ENCODE peak calls at places on chromosomes 6 and 20, in eight cellular contexts. One of them, this sample, is unnamed.

GRCh38 chr6:86355271-86355670 is 582.1 kb upstream of the HTR1E start:
- DNase-seq in posterior vena cava: no peak
- DNase-seq in neural crest cell: no peak
- DNase-seq in left ventricle myocardium superior: no peak
- DNase-seq in WTC11: no peak
- DNase-seq in GM10248: no peak
- DNase-seq in NCI-H1105: no peak
- DNase-seq in myocyte: no peak
- DNase-seq in this sample: no peak

GRCh38 chr6:84458271-84458670 is 230.8 kb upstream of the CEP162 start:
- DNase-seq in posterior vena cava: no peak
- DNase-seq in neural crest cell: no peak
- DNase-seq in left ventricle myocardium superior: no peak
- DNase-seq in WTC11: no peak
- DNase-seq in GM10248: no peak
- DNase-seq in NCI-H1105: no peak
- DNase-seq in myocyte: no peak
- DNase-seq in this sample: no peak

GRCh38 chr6:157893238-157893637 is 70.2 kb downstream of the SNX9 start:
- DNase-seq in posterior vena cava: no peak
- DNase-seq in neural crest cell: no peak
- DNase-seq in left ventricle myocardium superior: no peak
- DNase-seq in WTC11: no peak
- DNase-seq in GM10248: no peak
- DNase-seq in NCI-H1105: no peak
- DNase-seq in myocyte: peak; percentile 41
- DNase-seq in this sample: no peak

GRCh38 chr6:17397764-17398194 is 4.4 kb downstream of the CAP2 start:
- DNase-seq in posterior vena cava: no peak
- DNase-seq in neural crest cell: no peak
- DNase-seq in left ventricle myocardium superior: no peak
- DNase-seq in WTC11: no peak
- DNase-seq in GM10248: no peak
- DNase-seq in NCI-H1105: no peak
- DNase-seq in myocyte: no peak
- DNase-seq in this sample: no peak

GRCh38 chr6:138310294-138310693 is 67.4 kb upstream of the SMIM28 start:
- DNase-seq in posterior vena cava: no peak
- DNase-seq in neural crest cell: no peak
- DNase-seq in left ventricle myocardium superior: no peak
- DNase-seq in WTC11: no peak
- DNase-seq in GM10248: no peak
- DNase-seq in NCI-H1105: peak; percentile 93
- DNase-seq in myocyte: no peak
- DNase-seq in this sample: no peak

GRCh38 chr6:50990750-50991446 is 172.2 kb downstream of the TFAP2B start:
- DNase-seq in posterior vena cava: no peak
- DNase-seq in neural crest cell: no peak
- DNase-seq in left ventricle myocardium superior: no peak
- DNase-seq in WTC11: no peak
- DNase-seq in GM10248: no peak
- DNase-seq in NCI-H1105: no peak
- DNase-seq in myocyte: no peak
- DNase-seq in this sample: no peak

GRCh38 chr20:56391596-56392281 is at the start of gene AURKA:
- DNase-seq in posterior vena cava: no peak
- DNase-seq in neural crest cell: no peak
- DNase-seq in left ventricle myocardium superior: no peak
- DNase-seq in WTC11: no peak
- DNase-seq in GM10248: no peak
- DNase-seq in NCI-H1105: no peak
- DNase-seq in myocyte: no peak
- DNase-seq in this sample: no peak

GRCh38 chr6:42627674-42628073 is 63.8 kb downstream of the UBR2 start:
- DNase-seq in posterior vena cava: no peak
- DNase-seq in neural crest cell: no peak
- DNase-seq in left ventricle myocardium superior: no peak
- DNase-seq in WTC11: no peak
- DNase-seq in GM10248: no peak
- DNase-seq in NCI-H1105: no peak
- DNase-seq in myocyte: peak; percentile 26
- DNase-seq in this sample: no peak

GRCh38 chr6:3744211-3744900 is 7.2 kb downstream of the PXDC1 start:
- DNase-seq in posterior vena cava: no peak
- DNase-seq in neural crest cell: no peak
- DNase-seq in left ventricle myocardium superior: no peak
- DNase-seq in WTC11: no peak
- DNase-seq in GM10248: no peak
- DNase-seq in NCI-H1105: no peak
- DNase-seq in myocyte: no peak
- DNase-seq in this sample: no peak

GRCh38 chr6:41608443-41609151 is 29.7 kb upstream of the MDFI start:
- DNase-seq in posterior vena cava: peak; percentile 43
- DNase-seq in neural crest cell: no peak
- DNase-seq in left ventricle myocardium superior: no peak
- DNase-seq in WTC11: no peak
- DNase-seq in GM10248: no peak
- DNase-seq in NCI-H1105: no peak
- DNase-seq in myocyte: no peak
- DNase-seq in this sample: no peak

GRCh38 chr6:1394591-1395463 is 5.5 kb downstream of the FOXF2 start:
- DNase-seq in posterior vena cava: no peak
- DNase-seq in neural crest cell: no peak
- DNase-seq in left ventricle myocardium superior: no peak
- DNase-seq in WTC11: no peak
- DNase-seq in GM10248: no peak
- DNase-seq in NCI-H1105: no peak
- DNase-seq in myocyte: no peak
- DNase-seq in this sample: no peak

GRCh38 chr6:46549155-46549554 is 57.9 kb upstream of the RCAN2 start:
- DNase-seq in posterior vena cava: no peak
- DNase-seq in neural crest cell: no peak
- DNase-seq in left ventricle myocardium superior: no peak
- DNase-seq in WTC11: no peak
- DNase-seq in GM10248: no peak
- DNase-seq in NCI-H1105: no peak
- DNase-seq in myocyte: no peak
- DNase-seq in this sample: no peak

GRCh38 chr6:11111769-11112437 is 378 bp upstream of the ERVFRD-1 start:
- DNase-seq in posterior vena cava: no peak
- DNase-seq in neural crest cell: no peak
- DNase-seq in left ventricle myocardium superior: no peak
- DNase-seq in WTC11: no peak
- DNase-seq in GM10248: no peak
- DNase-seq in NCI-H1105: no peak
- DNase-seq in myocyte: no peak
- DNase-seq in this sample: no peak

GRCh38 chr6:21317634-21318033 is 275.9 kb upstream of the SOX4 start:
- DNase-seq in posterior vena cava: no peak
- DNase-seq in neural crest cell: no peak
- DNase-seq in left ventricle myocardium superior: no peak
- DNase-seq in WTC11: no peak
- DNase-seq in GM10248: no peak
- DNase-seq in NCI-H1105: no peak
- DNase-seq in myocyte: no peak
- DNase-seq in this sample: no peak

GRCh38 chr20:32960849-32961731 is 43.1 kb downstream of the SUN5 start:
- DNase-seq in posterior vena cava: peak; percentile 78
- DNase-seq in neural crest cell: no peak
- DNase-seq in left ventricle myocardium superior: no peak
- DNase-seq in WTC11: no peak
- DNase-seq in GM10248: peak; percentile 8
- DNase-seq in NCI-H1105: no peak
- DNase-seq in myocyte: no peak
- DNase-seq in this sample: peak; percentile 87

GRCh38 chr20:10469599-10469998 is 34.5 kb downstream of the SLX4IP start:
- DNase-seq in posterior vena cava: no peak
- DNase-seq in neural crest cell: peak; percentile 16
- DNase-seq in left ventricle myocardium superior: no peak
- DNase-seq in WTC11: no peak
- DNase-seq in GM10248: peak; percentile 32
- DNase-seq in NCI-H1105: peak; percentile 79
- DNase-seq in myocyte: peak; percentile 81
- DNase-seq in this sample: no peak

GRCh38 chr6:33995873-33996475 is 149.9 kb downstream of the GRM4 start:
- DNase-seq in posterior vena cava: peak; percentile 35
- DNase-seq in neural crest cell: no peak
- DNase-seq in left ventricle myocardium superior: no peak
- DNase-seq in WTC11: no peak
- DNase-seq in GM10248: no peak
- DNase-seq in NCI-H1105: no peak
- DNase-seq in myocyte: no peak
- DNase-seq in this sample: peak; percentile 53

GRCh38 chr6:35354361-35355135 is 12.2 kb downstream of the PPARD start:
- DNase-seq in posterior vena cava: no peak
- DNase-seq in neural crest cell: no peak
- DNase-seq in left ventricle myocardium superior: no peak
- DNase-seq in WTC11: no peak
- DNase-seq in GM10248: no peak
- DNase-seq in NCI-H1105: no peak
- DNase-seq in myocyte: no peak
- DNase-seq in this sample: peak; percentile 74

GRCh38 chr20:61803903-61804804 is 261.5 kb downstream of the TAF4 start:
- DNase-seq in posterior vena cava: peak; percentile 74
- DNase-seq in neural crest cell: no peak
- DNase-seq in left ventricle myocardium superior: peak; percentile 23
- DNase-seq in WTC11: no peak
- DNase-seq in GM10248: peak; percentile 41
- DNase-seq in NCI-H1105: no peak
- DNase-seq in myocyte: no peak
- DNase-seq in this sample: no peak

GRCh38 chr20:4091332-4092135 is 76.2 kb upstream of the RNF24 start:
- DNase-seq in posterior vena cava: peak; percentile 90
- DNase-seq in neural crest cell: peak; percentile 75
- DNase-seq in left ventricle myocardium superior: peak; percentile 73
- DNase-seq in WTC11: peak; percentile 82
- DNase-seq in GM10248: peak; percentile 72
- DNase-seq in NCI-H1105: no peak
- DNase-seq in myocyte: peak; percentile 64
- DNase-seq in this sample: no peak

GRCh38 chr20:20078041-20078440 is 25.7 kb downstream of the CFAP61 start:
- DNase-seq in posterior vena cava: no peak
- DNase-seq in neural crest cell: no peak
- DNase-seq in left ventricle myocardium superior: no peak
- DNase-seq in WTC11: no peak
- DNase-seq in GM10248: no peak
- DNase-seq in NCI-H1105: no peak
- DNase-seq in myocyte: no peak
- DNase-seq in this sample: no peak

GRCh38 chr6:2432258-2432657 is 186.9 kb upstream of the GMDS start:
- DNase-seq in posterior vena cava: no peak
- DNase-seq in neural crest cell: no peak
- DNase-seq in left ventricle myocardium superior: no peak
- DNase-seq in WTC11: no peak
- DNase-seq in GM10248: no peak
- DNase-seq in NCI-H1105: no peak
- DNase-seq in myocyte: peak; percentile 82
- DNase-seq in this sample: no peak

GRCh38 chr6:111842891-111843290 is 30.4 kb downstream of the FYN start:
- DNase-seq in posterior vena cava: no peak
- DNase-seq in neural crest cell: no peak
- DNase-seq in left ventricle myocardium superior: no peak
- DNase-seq in WTC11: no peak
- DNase-seq in GM10248: no peak
- DNase-seq in NCI-H1105: no peak
- DNase-seq in myocyte: peak; percentile 93
- DNase-seq in this sample: no peak

This sample was measured in mesenteric fat pad.